ENCODE peak calls at places on chromosome 11, in eight cellular contexts. A, D, U, F, I, X, K and H are unnamed samples.
A peak's percentile ranks its signal among the peaks of the same experiment; 100 is the strongest.

GRCh38 chr11:74675761-74676160 is 55.5 kb downstream of the CHRDL2 start:
- DNase-seq in A (no peak), D (no peak), U (no peak), F (no peak), I (no peak), X (no peak), K (no peak), H (no peak)

GRCh38 chr11:888290-889212 is 22.1 kb downstream of the CHID1 start:
- DNase-seq in A (no peak), D (no peak), U (no peak), F (no peak), I (no peak), X (no peak), K (no peak), H (no peak)

GRCh38 chr11:116244425-116244824 is 528.4 kb downstream of the BUD13 start:
- DNase-seq in A (no peak), D (no peak), U (no peak), F (no peak), I (no peak), X (no peak), K (no peak), H (no peak)

GRCh38 chr11:29449280-29450074 is 567.4 kb downstream of the KCNA4 start:
- DNase-seq in A (no peak), D (no peak), U (no peak), F (peak; percentile 6), I (no peak), X (no peak), K (no peak), H (no peak)

GRCh38 chr11:72393303-72393702 is 41.0 kb downstream of the CLPB start:
- DNase-seq in A (no peak), D (no peak), U (no peak), F (no peak), I (no peak), X (no peak), K (no peak), H (no peak)

GRCh38 chr11:117187428-117187798 is 8.9 kb downstream of the SIDT2 start:
- DNase-seq in A (peak; percentile 25), D (no peak), U (no peak), F (no peak), I (no peak), X (no peak), K (no peak), H (no peak)

GRCh38 chr11:86117706-86118050 is 48.8 kb upstream of the PICALM start:
- DNase-seq in A (no peak), D (no peak), U (no peak), F (no peak), I (no peak), X (no peak), K (no peak), H (no peak)

GRCh38 chr11:91489989-91490388 is 734.6 kb upstream of the FAT3 start:
- DNase-seq in A (no peak), D (no peak), U (no peak), F (no peak), I (no peak), X (no peak), K (no peak), H (no peak)

GRCh38 chr11:122045181-122045586 is 70.8 kb downstream of the BLID start:
- DNase-seq in A (no peak), D (no peak), U (no peak), F (no peak), I (no peak), X (peak; percentile 29), K (no peak), H (peak; percentile 95)

GRCh38 chr11:69642913-69643632 is 2.1 kb downstream of the CCND1 start:
- DNase-seq in A (peak; percentile 85), D (no peak), U (no peak), F (peak; percentile 90), I (peak; percentile 72), X (peak; percentile 54), K (peak; percentile 86), H (no peak)
- H3K27ac ChIP-seq in A (peak overlapping the region; percentile 86), D (peak overlapping the region; percentile 89), U (peak overlapping the region; percentile 73), F (no peak overlapping the region), I (no peak overlapping the region), X (peak overlapping the region; percentile 57), K (peak overlapping the region; percentile 82), H (peak overlapping the region; percentile 65)

DNA sequence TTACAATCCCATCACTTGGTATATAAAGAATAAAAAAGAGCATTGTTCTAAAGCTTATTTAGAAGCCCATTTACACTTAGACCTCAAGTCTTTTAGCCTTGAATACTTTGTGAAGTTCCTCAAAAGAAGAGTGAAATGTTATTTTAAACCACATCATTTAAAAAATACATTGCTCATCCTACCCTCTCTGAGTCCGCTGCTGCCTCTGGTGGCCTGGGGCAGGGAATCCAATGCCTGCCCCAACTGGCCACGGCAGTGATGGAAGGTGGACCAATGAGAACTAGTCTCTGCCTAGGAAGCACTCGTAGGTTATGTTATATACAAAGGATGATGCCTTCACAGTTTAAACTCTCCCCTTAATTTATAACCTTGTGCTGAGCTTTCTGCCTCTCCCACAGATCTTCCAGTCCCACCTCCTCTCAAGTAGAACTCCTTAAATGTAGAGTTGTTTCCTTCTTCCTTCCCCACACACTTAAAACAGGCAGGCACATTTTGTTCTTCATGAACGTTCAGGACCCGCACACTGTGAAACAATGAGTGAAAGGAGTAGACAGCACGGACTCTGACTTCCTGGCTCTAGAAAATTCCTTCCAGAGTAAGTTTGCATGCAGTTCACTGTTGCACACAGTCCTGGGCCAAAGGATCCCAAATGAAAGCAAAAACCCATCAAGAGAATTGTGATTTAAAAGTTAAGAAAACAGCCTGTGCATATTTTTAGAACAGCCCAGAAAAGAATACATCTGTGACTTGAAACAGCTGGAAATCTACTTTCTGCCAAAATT is 167.8 kb downstream of the RRAS2 start:
- DNase-seq in A (no peak), D (no peak), U (no peak), F (no peak), I (no peak), X (no peak), K (no peak), H (no peak)
- H3K27ac ChIP-seq in A (peak overlapping the region; percentile 33), D (peak overlapping the region; percentile 45), U (no peak overlapping the region), F (no peak overlapping the region), I (no peak overlapping the region), X (no peak overlapping the region), K (peak overlapping the region; percentile 67), H (no peak overlapping the region)

GRCh38 chr11:66570117-66570825 is 1.9 kb upstream of the CTSF start:
- DNase-seq in A (no peak), D (no peak), U (no peak), F (peak; percentile 34), I (no peak), X (no peak), K (no peak), H (no peak)

GRCh38 chr11:66568124-66568916 is at the start of gene CTSF:
- DNase-seq in A (peak; percentile 91), D (no peak), U (peak; percentile 28), F (peak; percentile 35), I (peak; percentile 53), X (peak; percentile 24), K (peak; percentile 85), H (peak; percentile 56)

GRCh38 chr11:66570826-66571222 is 2.4 kb upstream of the CTSF start:
- DNase-seq in A (no peak), D (no peak), U (no peak), F (no peak), I (no peak), X (no peak), K (no peak), H (no peak)

GRCh38 chr11:66567787-66568123 is 651 bp downstream of the CTSF start:
- DNase-seq in A (no peak), D (no peak), U (no peak), F (no peak), I (no peak), X (no peak), K (no peak), H (no peak)

DNA sequence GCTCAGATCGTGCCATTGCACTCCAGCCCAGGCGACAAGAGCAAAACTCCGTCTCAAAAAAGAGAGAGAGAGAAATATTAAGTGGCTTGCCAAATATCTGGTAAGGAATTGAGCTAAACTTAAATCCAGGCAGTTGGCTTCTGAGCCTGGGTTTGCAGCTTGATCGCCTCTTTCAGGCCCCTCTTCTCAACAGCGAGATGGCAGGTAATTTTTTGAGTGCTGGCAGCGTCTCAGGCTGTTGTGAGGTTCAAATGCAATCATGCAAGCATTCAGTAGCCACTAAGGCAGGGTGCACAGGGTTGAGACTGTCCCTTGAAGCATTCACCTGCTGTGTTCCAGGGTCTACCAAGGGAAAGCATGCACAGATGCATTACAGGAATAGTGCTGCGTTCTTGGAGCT is 670 bp upstream of the CTSF start:
- DNase-seq in A (no peak), D (no peak), U (no peak), F (no peak), I (no peak), X (no peak), K (no peak), H (no peak)
- H3K27ac ChIP-seq in A (no peak overlapping the region), D (no peak overlapping the region), U (no peak overlapping the region), F (no peak overlapping the region), I (no peak overlapping the region), X (no peak overlapping the region), K (no peak overlapping the region), H (no peak overlapping the region)

GRCh38 chr11:3122775-3123201 is 42.3 kb downstream of the OSBPL5 start:
- DNase-seq in A (no peak), D (no peak), U (no peak), F (no peak), I (no peak), X (no peak), K (no peak), H (no peak)

GRCh38 chr11:3121931-3122774 is 43.0 kb downstream of the OSBPL5 start:
- DNase-seq in A (peak; percentile 20), D (no peak), U (no peak), F (no peak), I (no peak), X (no peak), K (peak; percentile 8), H (no peak)

GRCh38 chr11:3124821-3125220 is 40.3 kb downstream of the OSBPL5 start:
- DNase-seq in A (no peak), D (no peak), U (no peak), F (no peak), I (no peak), X (no peak), K (no peak), H (no peak)

GRCh38 chr11:3123316-3123715 is 41.8 kb downstream of the OSBPL5 start:
- DNase-seq in A (no peak), D (no peak), U (no peak), F (no peak), I (no peak), X (no peak), K (peak; percentile 65), H (no peak)

DNA sequence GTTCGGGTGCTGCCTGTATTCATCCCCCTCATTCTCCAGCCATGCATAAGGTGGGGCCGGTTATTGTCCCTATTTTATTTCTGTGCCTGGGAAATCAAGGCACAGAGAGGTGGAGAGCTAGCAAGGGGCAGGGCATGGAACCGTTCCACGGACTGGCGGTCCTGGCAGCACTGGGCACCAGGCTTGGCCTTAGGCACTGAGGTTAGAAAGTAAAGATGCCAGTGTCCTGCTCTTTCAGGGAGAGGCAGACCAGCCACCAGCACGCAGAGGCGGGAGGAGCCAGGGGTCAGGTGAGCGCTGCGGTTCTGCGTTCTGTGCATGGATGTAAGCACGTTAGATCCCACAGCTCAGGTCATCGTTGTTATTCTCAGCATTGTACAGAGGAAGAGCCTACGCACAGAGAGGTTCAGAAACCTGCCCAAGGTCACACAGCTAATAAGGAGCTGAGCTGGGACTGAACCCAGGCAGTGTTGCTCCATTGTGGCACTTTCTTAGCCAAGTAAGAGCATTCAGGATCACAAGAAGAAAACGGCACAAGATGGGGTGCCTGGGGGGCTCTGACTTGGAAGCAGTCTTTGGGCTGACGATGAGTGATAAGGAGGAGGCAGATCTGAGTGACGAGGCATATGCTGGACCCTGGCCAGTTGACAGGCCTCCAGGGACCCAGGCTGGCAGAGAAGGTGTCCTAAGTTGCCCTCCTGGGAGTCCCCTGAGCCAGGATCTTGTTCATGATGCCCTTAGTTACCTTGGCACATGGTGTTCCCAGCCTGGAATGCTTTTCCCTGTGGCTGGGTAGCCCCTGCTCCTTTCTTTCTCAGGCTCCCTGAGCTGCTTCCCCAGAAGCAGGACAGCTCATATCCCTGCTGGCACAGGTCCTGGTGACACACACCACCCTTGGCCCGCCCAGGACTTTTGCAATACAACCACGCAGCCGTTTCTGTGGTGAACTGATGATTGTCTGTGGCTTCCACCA is 41.1 kb downstream of the OSBPL5 start:
- DNase-seq in A (peak; percentile 67), D (no peak), U (peak; percentile 76), F (no peak), I (no peak), X (peak; percentile 88), K (peak; percentile 81), H (peak; percentile 86)
- H3K27ac ChIP-seq in A (peak overlapping the region; percentile 77), D (peak overlapping the region; percentile 37), U (no peak overlapping the region), F (no peak overlapping the region), I (no peak overlapping the region), X (peak overlapping the region; percentile 75), K (peak overlapping the region; percentile 58), H (peak overlapping the region; percentile 58)